ENCODE peak calls at places on chromosomes 5 and 9, in six cellular contexts. D is cardiac fibroblast, L is GM23248, F is left lung, T is skeletal muscle cell, O is choroid plexus epithelial cell. A is an unnamed sample.

GRCh38 chr5:68456756-68457217 is 241.2 kb downstream of the PIK3R1 start:
- DNase-seq in D (peak), L (peak), F (no peak), T (no peak), O (peak), A (no peak)

GRCh38 chr9:128861501-128861900 is 20.2 kb downstream of the KYAT1 start:
- DNase-seq in D (no peak), L (no peak), F (no peak), T (no peak), O (no peak), A (no peak)

GRCh38 chr5:73544429-73545402 is 20.7 kb downstream of the ANKRA2 start:
- DNase-seq in D (peak), L (no peak), F (peak), T (no peak), O (peak), A (no peak)

GRCh38 chr5:60066502-60066901 is 173.0 kb upstream of the PDE4D start:
- DNase-seq in D (peak), L (peak), F (no peak), T (peak), O (peak), A (no peak)

GRCh38 chr5:173837654-173838053 is 50.5 kb upstream of the CPEB4 start:
- DNase-seq in D (no peak), L (no peak), F (no peak), T (no peak), O (no peak), A (no peak)

GRCh38 chr5:79069488-79070001 is at the start of the genes BHMT2 and DMGDH:
- DNase-seq in D (peak), L (peak), F (peak), T (no peak), O (peak), A (no peak)

GRCh38 chr9:79663299-79663698 is 91.5 kb downstream of the TLE4 start:
- DNase-seq in D (no peak), L (peak), F (no peak), T (no peak), O (no peak), A (no peak)

GRCh38 chr5:55344392-55344992 is 36.7 kb downstream of the MTREX start:
- DNase-seq in D (peak), L (peak), F (no peak), T (peak), O (peak), A (peak)

GRCh38 chr9:133351908-133352634 is 4.1 kb downstream of the RPL7A start:
- DNase-seq in D (peak), L (peak), F (no peak), T (no peak), O (peak), A (no peak)

GRCh38 chr9:77752566-77752965 is 104.4 kb upstream of the GNA14 start:
- DNase-seq in D (peak), L (peak), F (no peak), T (peak), O (peak), A (no peak)

GRCh38 chr9:137045294-137046093 is 483 bp downstream of the NPDC1 start:
- DNase-seq in D (peak), L (peak), F (no peak), T (no peak), O (peak), A (no peak)

GRCh38 chr9:137042751-137043727 is 2.9 kb downstream of the NPDC1 start:
- DNase-seq in D (no peak), L (no peak), F (no peak), T (no peak), O (no peak), A (no peak)

GRCh38 chr9:137046094-137046787 is at the start of gene NPDC1:
- DNase-seq in D (peak), L (peak), F (peak), T (no peak), O (peak), A (peak)

GRCh38 chr9:137044502-137045177 is 1.3 kb downstream of the NPDC1 start:
- DNase-seq in D (no peak), L (peak), F (no peak), T (no peak), O (no peak), A (no peak)

GRCh38 chr9:137044042-137044441 is 1.9 kb downstream of the NPDC1 start:
- DNase-seq in D (no peak), L (no peak), F (no peak), T (no peak), O (no peak), A (no peak)
- H3K4me3 ChIP-seq in D (no peak), L (no peak), F (no peak), T (no peak), O (no peak), A (no peak)

DNA sequence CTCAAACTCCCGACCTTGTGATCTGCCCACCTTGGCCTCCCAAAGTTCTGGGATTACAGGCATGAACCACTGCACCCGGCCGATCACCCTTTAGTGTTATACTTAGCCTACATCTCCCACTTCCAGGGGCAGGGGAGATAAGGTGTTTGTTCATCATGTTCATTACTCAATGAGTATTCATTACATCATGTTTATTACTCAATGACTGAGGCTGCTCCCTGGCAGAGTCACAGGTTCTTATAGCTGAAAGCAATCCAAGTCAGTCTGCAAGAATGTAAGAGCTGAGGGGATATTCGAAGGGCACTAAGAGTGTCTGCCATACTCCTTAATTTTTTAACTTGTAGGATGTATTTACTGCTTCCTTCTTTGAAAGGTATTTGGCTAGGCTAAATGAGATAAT is 214.2 kb downstream of the SPATA31D1 start:
- DNase-seq in D (peak), L (peak), F (no peak), T (peak), O (peak), A (no peak)
- H3K4me3 ChIP-seq in D (no peak), L (no peak), F (no peak), T (no peak), O (no peak), A (no peak)

GRCh38 chr9:93953492-93954435 is 1.4 kb downstream of the BARX1 start:
- DNase-seq in D (no peak), L (no peak), F (no peak), T (no peak), O (no peak), A (no peak)
- H3K4me3 ChIP-seq in D (no peak), L (no peak), F (no peak), T (no peak), O (no peak), A (no peak)

DNA sequence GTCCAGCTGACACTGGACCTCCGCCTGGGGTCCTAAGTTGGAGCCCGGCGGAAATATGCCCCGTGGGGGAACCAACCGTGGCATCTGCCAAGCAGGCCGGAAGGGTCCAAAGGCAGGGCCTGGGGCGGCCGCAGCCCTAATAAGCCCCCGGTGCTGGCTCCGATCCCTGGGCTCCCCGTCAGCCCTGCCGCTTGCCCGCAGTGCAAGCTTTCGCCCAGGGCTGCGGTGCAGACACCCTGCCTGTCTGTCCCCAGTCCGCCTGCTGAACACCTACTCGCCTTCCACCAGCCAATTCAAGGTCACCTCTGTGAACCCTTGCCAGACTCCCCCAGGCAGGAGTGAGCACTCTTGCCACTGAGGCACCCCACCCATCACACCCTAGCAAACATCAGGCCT is 499 bp upstream of the PTGR1 start:
- DNase-seq in D (no peak), L (no peak), F (no peak), T (no peak), O (no peak), A (no peak)
- H3K4me3 ChIP-seq in D (peak), L (peak), F (peak), T (peak), O (peak), A (no peak)

DNA sequence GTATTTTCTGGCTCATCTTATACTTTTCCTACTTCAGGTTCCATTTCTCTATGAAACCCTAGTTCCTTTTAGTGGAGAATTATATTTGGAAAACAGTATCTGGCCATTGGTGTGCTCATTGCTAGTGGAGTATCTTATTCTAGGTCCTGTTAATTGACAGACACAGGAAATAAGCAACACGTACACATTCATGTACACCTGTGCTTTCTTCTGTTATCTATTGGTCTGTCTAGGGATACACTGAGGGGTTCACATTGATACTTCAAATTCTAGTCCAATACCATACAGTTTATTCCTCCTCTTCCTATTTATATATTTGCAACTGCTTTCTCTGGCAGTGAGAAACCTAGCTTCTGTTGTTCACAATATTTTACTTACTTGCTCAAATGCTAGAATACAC is 110.2 kb downstream of the FER start:
- DNase-seq in D (no peak), L (no peak), F (no peak), T (no peak), O (no peak), A (no peak)
- H3K4me3 ChIP-seq in D (no peak), L (no peak), F (no peak), T (no peak), O (no peak), A (no peak)

GRCh38 chr5:123099514-123100151 is 10.6 kb downstream of the PRDM6 start:
- DNase-seq in D (no peak), L (no peak), F (no peak), T (no peak), O (no peak), A (no peak)

GRCh38 chr5:123097871-123098735 is 9.1 kb downstream of the PRDM6 start:
- DNase-seq in D (no peak), L (no peak), F (no peak), T (no peak), O (no peak), A (no peak)

GRCh38 chr5:123095694-123096120 is 6.7 kb downstream of the PRDM6 start:
- DNase-seq in D (no peak), L (no peak), F (no peak), T (no peak), O (no peak), A (no peak)

GRCh38 chr5:123097483-123097870 is 8.4 kb downstream of the PRDM6 start:
- DNase-seq in D (no peak), L (no peak), F (no peak), T (no peak), O (no peak), A (no peak)

DNA sequence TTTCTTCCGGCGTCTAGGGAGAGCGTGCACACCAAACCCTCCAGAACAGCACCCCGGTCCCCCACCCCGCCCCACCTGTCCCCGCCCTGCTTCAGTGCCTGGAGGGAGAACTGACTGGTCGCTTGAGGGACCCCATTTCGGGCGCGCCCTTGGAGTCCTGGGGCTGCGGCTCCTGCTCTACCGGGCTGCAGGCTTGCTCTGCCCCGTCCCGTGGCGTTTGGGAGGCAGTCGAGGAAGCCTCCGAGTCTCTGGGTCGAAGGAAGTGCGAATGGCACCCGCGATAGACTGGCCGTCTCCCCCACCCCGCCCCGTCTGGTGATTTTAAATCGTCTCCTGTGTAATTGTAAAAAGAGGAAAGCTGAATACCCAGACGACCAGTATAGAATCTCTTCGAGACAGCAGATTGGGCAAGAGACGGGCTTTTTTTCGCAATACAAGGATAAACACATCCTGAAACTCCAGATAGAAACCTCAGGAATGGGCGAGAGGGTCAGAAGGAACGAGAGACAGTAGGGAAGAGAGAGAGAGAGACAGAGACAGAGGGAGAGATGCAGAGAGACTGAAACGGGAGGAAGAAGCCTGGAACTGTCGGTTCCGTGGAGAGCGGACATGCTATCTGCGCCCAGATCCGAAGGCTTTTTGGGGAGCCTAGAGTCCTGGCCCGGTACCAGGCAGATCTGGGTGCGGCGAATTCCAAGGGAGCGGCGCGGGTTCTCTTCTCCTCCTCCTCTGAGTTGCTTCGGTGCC is 9.9 kb downstream of the PRDM6 start:
- DNase-seq in D (peak), L (no peak), F (no peak), T (no peak), O (no peak), A (no peak)
- H3K4me3 ChIP-seq in D (peak), L (no peak), F (no peak), T (peak), O (peak), A (no peak)

GRCh38 chr5:172106511-172107356 is 81.3 kb downstream of the STK10 start:
- DNase-seq in D (peak), L (peak), F (no peak), T (no peak), O (no peak), A (no peak)
- H3K4me3 ChIP-seq in D (no peak), L (peak), F (no peak), T (peak), O (peak), A (no peak)

DNA sequence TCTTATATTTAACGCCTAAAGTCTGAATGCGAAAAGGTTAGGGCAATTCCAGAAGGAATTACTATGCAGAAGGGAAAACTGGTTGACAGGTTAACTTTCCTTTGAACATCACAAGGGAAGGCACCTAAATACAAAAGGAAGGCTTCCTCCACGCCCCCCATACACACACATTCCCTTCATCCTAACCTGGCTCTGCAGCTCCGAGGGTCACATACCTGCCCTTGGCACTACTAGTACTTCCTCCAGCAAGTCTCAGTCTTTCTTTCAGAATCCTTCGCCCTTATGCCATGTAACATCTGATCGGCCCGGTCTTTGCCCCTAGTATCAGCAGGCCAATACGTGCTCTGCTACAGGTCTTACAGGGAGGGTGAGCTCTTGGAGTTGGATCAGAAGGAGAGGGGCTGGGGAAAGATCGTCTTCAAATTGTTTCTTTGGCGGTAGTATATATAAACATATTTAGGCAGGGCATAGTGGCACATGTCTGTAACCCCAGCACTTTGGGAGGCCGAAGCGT is 1.6 kb upstream of the MARCHF6 start:
- DNase-seq in D (no peak), L (no peak), F (no peak), T (no peak), O (no peak), A (no peak)
- H3K4me3 ChIP-seq in D (no peak), L (peak), F (no peak), T (no peak), O (no peak), A (no peak)

DNA sequence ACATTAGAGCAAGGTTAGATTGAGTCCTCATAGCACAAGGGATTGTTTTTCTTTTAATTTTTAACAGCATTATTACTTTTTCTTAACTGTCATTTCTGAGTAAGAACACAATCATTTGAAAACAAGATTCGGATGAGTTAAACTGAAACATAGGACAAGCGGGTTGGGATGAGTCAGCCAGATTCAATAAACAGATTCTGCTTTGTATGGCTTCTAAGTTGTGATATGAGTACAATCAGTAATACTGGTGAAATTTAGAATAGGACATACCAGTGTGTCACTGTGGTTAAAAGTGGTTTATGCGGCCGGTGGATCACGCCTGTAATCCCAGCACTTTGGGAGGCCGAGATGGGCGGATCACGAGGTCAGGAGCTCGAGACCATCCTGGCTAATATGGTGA is 364.3 kb upstream of the CDH10 start:
- DNase-seq in D (no peak), L (no peak), F (no peak), T (no peak), O (no peak), A (no peak)
- H3K4me3 ChIP-seq in D (no peak), L (no peak), F (no peak), T (no peak), O (no peak), A (no peak)

A was measured in Jurkat, Clone E6-1.